ENCODE peak calls at places on chromosomes 1 and 21, in four cellular contexts. I, S, R and C are unnamed samples.

GRCh38 chr1:154559496-154559950 is 1.1 kb upstream of the UBE2Q1 start:
- DNase-seq in I (peak), S (peak), R (peak), C (peak)

GRCh38 chr1:21865609-21865942 is 53.5 kb downstream of the LDLRAD2 start:
- DNase-seq in I (no peak), S (no peak), R (no peak), C (no peak)

GRCh38 chr1:9780554-9781110 is 43.1 kb downstream of the CLSTN1 start:
- DNase-seq in I (no peak), S (no peak), R (no peak), C (no peak)

GRCh38 chr1:177926201-177926600 is 43.7 kb downstream of the SEC16B start:
- DNase-seq in I (no peak), S (no peak), R (no peak), C (no peak)

GRCh38 chr1:28160677-28161328 is 15.7 kb downstream of the PTAFR start:
- DNase-seq in I (no peak), S (no peak), R (no peak), C (no peak)

GRCh38 chr1:53549287-53549686 is 90.1 kb downstream of the DMRTB1 start:
- DNase-seq in I (no peak), S (no peak), R (no peak), C (no peak)

GRCh38 chr1:225454067-225454618 is 26.3 kb upstream of the LBR start:
- DNase-seq in I (no peak), S (no peak), R (no peak), C (peak)

GRCh38 chr1:52739699-52740467 is 13.6 kb downstream of the ZYG11B start:
- DNase-seq in I (no peak), S (no peak), R (no peak), C (no peak)

GRCh38 chr1:213381572-213382084 is 330.6 kb downstream of the RPS6KC1 start:
- DNase-seq in I (no peak), S (no peak), R (no peak), C (no peak)

GRCh38 chr1:225892307-225892706 is 3.4 kb upstream of the LEFTY1 start:
- DNase-seq in I (no peak), S (no peak), R (no peak), C (no peak)

GRCh38 chr21:41639336-41639735 is 127.5 kb downstream of the RIPK4 start:
- DNase-seq in I (no peak), S (no peak), R (no peak), C (no peak)

GRCh38 chr1:171742577-171742922 is 685 bp upstream of the VAMP4 start:
- DNase-seq in I (no peak), S (no peak), R (no peak), C (no peak)

GRCh38 chr1:37480125-37480466 is 5.7 kb downstream of the ZC3H12A start:
- DNase-seq in I (no peak), S (no peak), R (no peak), C (no peak)

GRCh38 chr21:46188226-46189212 is 4.3 kb upstream of the SPATC1L start:
- DNase-seq in I (no peak), S (peak), R (no peak), C (peak)

GRCh38 chr21:37537391-37537996 is 170.9 kb downstream of the DYRK1A start:
- DNase-seq in I (no peak), S (no peak), R (no peak), C (no peak)

GRCh38 chr1:40866408-40866788 is 4.2 kb upstream of the CITED4 start:
- DNase-seq in I (no peak), S (no peak), R (no peak), C (no peak)

GRCh38 chr1:184027751-184028682 is 9.5 kb downstream of the COLGALT2 start:
- DNase-seq in I (no peak), S (no peak), R (no peak), C (no peak)

GRCh38 chr1:169049258-169049936 is 57.1 kb upstream of the ATP1B1 start:
- DNase-seq in I (no peak), S (no peak), R (no peak), C (no peak)

GRCh38 chr21:34113842-34114241 is 40.5 kb downstream of the MRPS6 start:
- DNase-seq in I (no peak), S (no peak), R (no peak), C (no peak)